ENCODE peak calls at places on chromosome 17, in ten cellular contexts. Q, O, U, M, F, W, X, T, S and I are unnamed samples.

GRCh38 chr17:81821603-81822311 is 11.3 kb downstream of the MCRIP1 start:
- DNase-seq in F (peak), Q (peak), X (peak), O (peak), T (peak), W (peak), U (peak), M (peak), S (no peak), I (no peak)

GRCh38 chr17:42131971-42132370 is 9.4 kb downstream of the HSPB9 start:
- DNase-seq in X (no peak), Q (no peak), W (peak), F (no peak), M (peak), O (peak), T (no peak), S (no peak), U (no peak), I (no peak)

GRCh38 chr17:7167832-7168231 is 11.3 kb downstream of the ASGR1 start:
- DNase-seq in M (peak), O (no peak), F (no peak), X (peak), S (no peak), T (no peak), U (no peak), W (no peak), Q (no peak), I (no peak)

GRCh38 chr17:32189343-32189742 is 47.0 kb downstream of the RHOT1 start:
- DNase-seq in Q (no peak), M (no peak), S (no peak), X (no peak), F (no peak), U (no peak), T (no peak), O (no peak), W (no peak), I (no peak)

GRCh38 chr17:63096426-63096825 is 130.4 kb downstream of the TANC2 start:
- DNase-seq in Q (no peak), M (peak), W (peak), X (no peak), S (no peak), O (peak), T (no peak), U (no peak), F (no peak), I (no peak)

GRCh38 chr17:81035389-81036127 is 607 bp downstream of the BAIAP2 start:
- DNase-seq in Q (peak), X (no peak), T (peak), U (no peak), M (peak), S (peak), F (no peak), W (no peak), O (peak), I (no peak)

GRCh38 chr17:72591500-72592241 is 470.9 kb downstream of the SOX9 start:
- DNase-seq in M (peak), T (no peak), W (peak), S (peak), U (no peak), X (peak), F (no peak), Q (peak), O (no peak), I (no peak)

GRCh38 chr17:63516910-63517824 is 6.0 kb upstream of the KCNH6 start:
- DNase-seq in O (peak), F (no peak), T (no peak), S (no peak), W (peak), U (no peak), M (peak), X (no peak), Q (peak), I (no peak)

GRCh38 chr17:82884341-82884871 is 44.6 kb upstream of the ZNF750 start:
- DNase-seq in F (no peak), O (no peak), M (peak), X (no peak), U (no peak), S (no peak), Q (no peak), W (no peak), T (peak), I (no peak)

GRCh38 chr17:78986048-78986648 is 6.4 kb upstream of the LGALS3BP start:
- DNase-seq in X (peak), T (peak), F (no peak), Q (peak), O (peak), W (peak), U (no peak), S (no peak), M (peak), I (no peak)

GRCh38 chr17:42122371-42123303 is at the start of gene HSPB9:
- DNase-seq in F (peak), X (peak), S (peak), T (peak), M (no peak), O (no peak), Q (no peak), U (peak), W (no peak), I (no peak)

GRCh38 chr17:50198026-50198669 is 3.3 kb downstream of the COL1A1 start:
- DNase-seq in Q (peak), X (peak), O (peak), F (peak), W (peak), M (peak), S (peak), T (peak), U (peak), I (peak)

GRCh38 chr17:6599364-6599763 is 41.1 kb downstream of the KIAA0753 start:
- DNase-seq in S (no peak), X (no peak), M (no peak), F (no peak), O (no peak), T (no peak), U (no peak), Q (no peak), W (no peak), I (no peak)

GRCh38 chr17:80751460-80752368 is 207.1 kb downstream of the RPTOR start:
- DNase-seq in M (peak), Q (no peak), F (peak), W (no peak), T (peak), S (peak), U (no peak), X (no peak), O (peak), I (no peak)

GRCh38 chr17:74430706-74431567 is 951 bp upstream of the GPRC5C start:
- DNase-seq in Q (peak), W (peak), X (peak), T (peak), F (peak), O (no peak), U (peak), S (peak), M (peak), I (peak)

GRCh38 chr17:77286641-77287431 is 146.1 kb downstream of the SEC14L1 start:
- DNase-seq in O (peak), X (peak), U (peak), F (peak), W (peak), Q (no peak), M (no peak), T (peak), S (no peak), I (no peak)

GRCh38 chr17:65584604-65585521 is 23.4 kb upstream of the AXIN2 start:
- DNase-seq in Q (no peak), U (no peak), T (peak), W (no peak), O (no peak), F (no peak), S (no peak), M (peak), X (no peak), I (no peak)
- TF ChIP-seq CTCF in Q (no peak), U (no peak), T (no peak), W (no peak), O (no peak), F (no peak), S (no peak), M (no peak), X (no peak), I (no peak)

GRCh38 chr17:53950207-53950857 is 127.6 kb downstream of the KIF2B start:
- DNase-seq in X (peak), F (no peak), Q (no peak), S (peak), T (no peak), M (no peak), W (no peak), U (no peak), O (no peak), I (no peak)
- TF ChIP-seq CTCF in X (peak), F (no peak), Q (no peak), S (peak), T (peak), M (no peak), W (no peak), U (no peak), O (no peak), I (no peak)

DNA sequence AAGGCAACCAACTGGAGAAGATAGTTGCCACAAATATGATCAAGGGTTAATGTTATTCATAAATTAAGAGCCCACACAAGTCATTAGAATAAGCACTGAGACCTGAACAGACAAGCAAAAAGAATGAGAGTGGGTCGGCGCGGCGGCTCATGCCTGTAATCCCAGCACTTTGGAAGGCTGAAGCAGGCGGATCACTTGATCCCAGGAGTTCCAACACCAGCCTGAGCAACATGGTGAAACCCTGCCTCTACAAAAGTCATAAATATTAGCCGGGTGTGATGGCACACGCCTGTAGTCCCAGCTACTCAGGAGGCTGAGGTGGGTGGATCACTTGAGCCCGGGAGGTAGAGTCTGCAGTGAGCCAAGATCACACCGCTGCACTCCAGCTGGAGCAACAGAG is 40.7 kb upstream of the STH start:
- DNase-seq in S (no peak), T (no peak), Q (no peak), F (no peak), X (no peak), W (no peak), M (no peak), U (no peak), O (no peak), I (no peak)
- TF ChIP-seq CTCF in S (no peak), T (no peak), Q (no peak), F (no peak), X (no peak), W (no peak), M (no peak), U (no peak), O (no peak), I (no peak)

DNA sequence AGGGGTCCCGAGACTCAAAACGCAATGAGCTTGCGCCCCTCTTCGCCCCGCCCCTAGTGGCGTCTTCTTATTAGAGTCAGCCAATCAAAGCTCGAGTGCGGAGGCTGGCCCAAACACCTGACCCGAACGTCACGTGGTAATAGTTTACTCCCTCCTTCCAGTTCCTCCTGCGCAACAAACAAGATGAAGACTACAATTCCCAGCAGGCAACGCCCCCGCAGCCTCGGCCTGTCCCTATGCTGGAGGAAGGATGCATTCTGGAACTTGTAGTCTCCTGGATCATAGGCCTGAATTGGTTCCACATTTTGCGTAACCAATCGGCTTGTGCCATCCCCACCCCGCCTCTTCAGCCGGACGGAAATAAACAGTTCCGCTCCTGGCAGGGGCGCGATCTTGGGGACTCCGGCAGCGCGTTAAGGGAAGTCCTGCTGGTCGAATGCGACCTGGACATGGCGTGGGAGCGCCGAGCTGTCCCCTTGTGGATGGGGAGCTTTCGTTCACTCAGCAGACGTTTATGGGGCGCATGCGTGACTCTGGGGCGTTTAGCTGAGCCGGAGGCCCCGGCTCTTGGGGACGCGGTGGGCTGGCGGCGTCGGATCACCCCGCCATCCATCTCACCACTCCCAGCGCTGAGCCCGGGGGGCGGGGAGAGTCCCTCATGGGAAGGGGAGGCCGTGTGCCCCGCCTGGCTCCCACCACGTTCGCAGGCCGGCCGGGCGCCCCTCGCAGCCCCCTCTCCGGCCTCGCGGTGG is at the start of gene WBP2:
- DNase-seq in S (peak), Q (peak), U (peak), T (peak), X (peak), F (peak), W (peak), M (peak), O (peak), I (peak)
- TF ChIP-seq CTCF in S (peak), Q (no peak), U (peak), T (peak), X (peak), F (peak), W (peak), M (peak), O (peak), I (peak)